ENCODE peak calls at places on chromosomes 7 and 10, in seven cellular contexts. L is HepG2, N is aorta, V is gastrocnemius medialis, R is pancreas, G is breast epithelium, M is left ventricle myocardium inferior. W is an unnamed sample. For H3K4me1, the result is how much of the 10 kb centered on the place peaks cover.

GRCh38 chr7:128347573-128348147 is 4.0 kb upstream of the RBM28 start:
- DNase-seq in L (peak), N (no peak), V (no peak), R (no peak), G (no peak), M (peak), W (no peak)

GRCh38 chr10:49187950-49188761 is at the start of gene TMEM273:
- DNase-seq in L (no peak), N (peak), V (peak), R (no peak), G (no peak), M (peak), W (peak)

GRCh38 chr10:80660266-80660665 is 122.6 kb downstream of the SH2D4B start:
- DNase-seq in L (no peak), N (no peak), V (no peak), R (no peak), G (no peak), M (no peak), W (no peak)

GRCh38 chr10:11647676-11648075 is 36.2 kb upstream of the USP6NL start:
- DNase-seq in L (no peak), N (no peak), V (no peak), R (no peak), G (no peak), M (no peak), W (no peak)

GRCh38 chr7:41292457-41292856 is 410.4 kb downstream of the INHBA start:
- DNase-seq in L (no peak), N (no peak), V (no peak), R (no peak), G (no peak), M (no peak), W (peak)

GRCh38 chr10:133377025-133377817 is 1.8 kb upstream of the PAOX start:
- DNase-seq in L (no peak), N (no peak), V (no peak), R (no peak), G (no peak), M (no peak), W (no peak)

GRCh38 chr7:123916240-123916724 is 8.8 kb upstream of the SPAM1 start:
- DNase-seq in L (peak), N (no peak), V (no peak), R (no peak), G (no peak), M (no peak), W (peak)

GRCh38 chr10:28434063-28434462 is 98.9 kb upstream of the WAC start:
- DNase-seq in L (no peak), N (no peak), V (no peak), R (no peak), G (no peak), M (no peak), W (no peak)

GRCh38 chr10:72316748-72317435 is 37.8 kb downstream of the DNAJB12 start:
- DNase-seq in L (peak), N (peak), V (peak), R (no peak), G (no peak), M (peak), W (no peak)

GRCh38 chr7:151736403-151736909 is 140.5 kb downstream of the PRKAG2 start:
- DNase-seq in L (peak), N (peak), V (peak), R (peak), G (peak), M (peak), W (peak)

DNA sequence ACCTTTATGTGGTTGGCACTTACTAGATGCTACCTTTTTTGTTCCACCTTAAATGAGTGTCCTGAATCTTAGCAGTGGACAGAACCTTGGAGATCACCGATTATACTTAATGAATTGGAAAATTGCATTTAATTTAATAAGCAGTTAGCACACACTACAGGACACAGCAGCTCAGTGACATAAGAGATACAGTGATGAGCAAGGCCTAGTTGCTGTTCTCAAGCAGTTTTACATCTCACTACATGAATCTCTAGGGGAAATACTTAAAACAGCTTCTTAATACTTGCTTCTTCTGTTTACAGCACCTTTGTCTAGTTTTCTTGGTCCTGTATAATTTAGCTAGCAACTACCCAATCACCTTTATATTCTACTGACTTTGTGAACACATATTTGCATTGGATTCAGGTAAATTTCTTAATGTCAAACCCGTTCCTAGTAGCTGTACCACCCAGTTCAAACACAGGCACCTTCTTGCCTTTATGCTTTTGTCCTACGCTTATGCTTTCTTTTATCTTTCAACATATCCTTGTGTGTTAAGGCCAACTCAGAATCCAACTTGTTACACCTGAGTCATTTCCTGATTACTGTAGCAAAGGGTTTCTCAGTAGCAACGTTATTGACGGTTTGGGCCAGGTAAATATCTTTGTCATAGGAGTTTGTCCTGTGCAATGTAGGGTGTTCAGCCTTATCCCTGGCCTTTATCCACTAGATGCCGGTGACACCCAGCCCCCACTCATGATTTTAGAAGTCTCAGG is 1.8 kb downstream of the STAM start:
- DNase-seq in L (peak), N (no peak), V (no peak), R (no peak), G (no peak), M (no peak), W (peak)
- H3K4me1 ChIP-seq in L (half or more), N (under half), V (half or more), R (under half), G (under half), M (half or more), W (under half)

GRCh38 chr7:92115821-92116220 is 18.5 kb downstream of the CYP51A1 start:
- DNase-seq in L (no peak), N (no peak), V (no peak), R (no peak), G (no peak), M (no peak), W (no peak)

GRCh38 chr7:92119213-92119759 is 15.0 kb downstream of the CYP51A1 start:
- DNase-seq in L (no peak), N (no peak), V (no peak), R (no peak), G (no peak), M (no peak), W (no peak)

DNA sequence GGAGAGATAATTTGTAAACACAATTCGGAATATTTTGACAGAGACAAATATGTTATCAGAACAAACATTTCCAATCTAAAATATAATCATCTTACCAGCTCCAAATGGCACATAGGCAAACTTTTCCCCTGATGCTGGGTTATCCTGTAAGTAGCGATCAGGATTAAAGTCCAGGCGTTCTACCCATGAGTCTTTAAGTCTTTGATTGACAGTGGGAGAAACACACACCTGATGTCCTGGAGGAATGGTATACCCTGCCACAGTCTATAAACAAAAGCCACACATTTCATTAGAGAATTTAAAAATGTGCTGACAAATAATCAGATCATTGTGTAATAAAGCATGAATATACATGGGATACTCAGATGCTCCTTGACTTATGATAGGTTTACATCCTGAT is 17.3 kb downstream of the CYP51A1 start:
- DNase-seq in L (no peak), N (no peak), V (no peak), R (no peak), G (no peak), M (no peak), W (no peak)
- H3K4me1 ChIP-seq in L (under half), N (under half), V (under half), R (under half), G (under half), M (under half), W (under half)

DNA sequence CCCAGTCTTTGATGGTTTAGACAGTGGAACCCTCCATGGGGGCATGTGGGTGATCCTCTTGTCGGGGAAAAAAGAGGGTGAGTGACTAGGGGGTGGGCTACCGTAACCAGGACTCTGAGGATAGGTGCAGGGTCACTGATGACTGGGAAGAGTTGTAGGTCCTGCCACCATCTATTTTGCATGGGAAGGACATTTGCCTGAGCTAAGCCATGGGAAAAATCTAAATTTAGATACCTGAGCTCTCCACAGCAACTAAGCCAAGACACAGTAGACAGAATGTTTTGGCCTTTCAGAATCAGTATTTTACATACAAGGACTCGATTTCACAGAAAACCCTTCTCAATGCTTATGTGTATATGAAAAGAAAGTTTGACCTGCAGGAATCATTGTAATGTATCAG is 52.7 kb downstream of the KIAA1217 start:
- DNase-seq in L (no peak), N (no peak), V (no peak), R (no peak), G (no peak), M (no peak), W (no peak)
- H3K4me1 ChIP-seq in L (under half), N (under half), V (half or more), R (under half), G (under half), M (half or more), W (under half)

GRCh38 chr10:118047363-118047719 is 600 bp upstream of the RAB11FIP2 start:
- DNase-seq in L (no peak), N (no peak), V (peak), R (peak), G (no peak), M (peak), W (no peak)

GRCh38 chr10:118045154-118045841 is 1.4 kb downstream of the RAB11FIP2 start:
- DNase-seq in L (no peak), N (no peak), V (no peak), R (no peak), G (no peak), M (no peak), W (no peak)

GRCh38 chr10:118042827-118043242 is 3.9 kb downstream of the RAB11FIP2 start:
- DNase-seq in L (no peak), N (no peak), V (no peak), R (peak), G (no peak), M (no peak), W (no peak)

GRCh38 chr10:118046491-118047362 is at the start of gene RAB11FIP2:
- DNase-seq in L (peak), N (peak), V (peak), R (peak), G (peak), M (peak), W (peak)

DNA sequence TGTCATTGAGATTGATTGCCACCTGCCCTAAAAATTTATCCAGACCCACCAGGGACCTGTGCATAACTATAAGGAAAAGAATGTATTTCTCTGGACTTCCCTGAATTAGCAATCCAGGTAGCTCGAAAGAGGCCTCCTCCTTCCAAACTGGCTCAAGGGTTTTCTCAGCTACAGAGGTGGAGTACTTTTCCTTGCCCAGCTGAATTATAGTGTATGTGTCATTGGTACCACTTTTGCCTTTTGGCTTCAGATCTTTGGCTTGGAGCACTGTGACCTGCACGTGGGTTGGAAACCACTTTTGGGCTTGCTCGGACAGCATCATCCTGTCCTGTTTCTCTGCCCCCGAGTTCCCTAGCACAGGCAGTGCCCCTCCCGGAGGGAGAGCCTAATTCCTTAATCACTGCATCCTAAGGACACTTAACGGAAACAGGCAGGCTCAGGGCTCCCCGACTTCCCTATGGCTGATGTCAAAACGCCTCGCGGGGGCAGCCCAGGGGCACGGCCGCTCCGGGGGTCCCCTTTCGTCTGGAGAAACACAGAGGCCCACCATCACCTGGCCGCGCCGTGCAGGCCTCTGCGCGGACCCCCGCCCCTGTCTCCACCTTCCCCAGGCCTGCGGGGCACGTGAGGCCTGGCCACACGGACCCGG is 775 bp downstream of the RAB11FIP2 start:
- DNase-seq in L (peak), N (peak), V (peak), R (no peak), G (peak), M (no peak), W (peak)
- H3K4me1 ChIP-seq in L (under half), N (under half), V (half or more), R (under half), G (under half), M (half or more), W (under half)

DNA sequence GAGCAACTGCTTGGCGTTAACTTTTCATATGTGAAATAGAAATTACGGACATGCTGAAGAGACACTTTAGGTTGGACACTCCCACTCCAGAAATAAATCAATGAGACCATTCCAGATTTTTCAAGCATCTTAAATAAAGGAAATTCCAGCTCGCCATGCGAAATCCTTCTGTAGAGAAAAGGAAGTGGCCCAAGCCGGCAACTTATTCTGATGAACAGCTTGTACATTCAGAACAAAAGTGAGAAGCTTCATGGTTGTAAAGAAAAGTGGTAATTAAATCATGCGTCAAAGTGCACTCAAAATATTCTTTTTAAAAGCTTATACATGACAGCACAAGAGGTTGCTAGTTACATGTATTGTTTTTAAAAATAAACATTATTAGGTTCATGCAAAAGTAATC is 153.6 kb upstream of the ITGB1 start:
- DNase-seq in L (no peak), N (no peak), V (no peak), R (no peak), G (no peak), M (no peak), W (no peak)
- H3K4me1 ChIP-seq in L (under half), N (under half), V (under half), R (under half), G (under half), M (half or more), W (under half)

DNA sequence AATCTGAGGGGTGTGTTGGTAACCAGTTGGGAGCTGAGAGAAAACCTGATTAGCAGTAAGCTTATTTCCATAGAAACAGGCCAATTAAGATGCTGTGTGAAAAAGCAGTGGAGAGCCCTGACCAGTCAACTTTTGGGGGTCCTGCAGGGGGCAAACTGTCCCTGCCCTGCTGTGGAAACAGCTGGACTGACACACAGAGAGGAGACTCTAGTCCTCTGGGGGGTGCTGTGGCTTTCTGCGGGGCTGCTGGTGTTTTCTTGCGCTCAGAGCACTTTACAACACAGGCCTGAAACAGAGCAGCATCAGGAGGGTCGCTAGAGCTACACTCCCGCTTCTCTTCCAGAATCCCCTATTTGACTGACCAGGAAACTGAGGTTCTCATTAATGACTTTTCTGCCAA is 546.9 kb upstream of the GALNT17 start:
- DNase-seq in L (no peak), N (no peak), V (no peak), R (no peak), G (no peak), M (no peak), W (no peak)
- H3K4me1 ChIP-seq in L (under half), N (under half), V (under half), R (under half), G (under half), M (under half), W (under half)

DNA sequence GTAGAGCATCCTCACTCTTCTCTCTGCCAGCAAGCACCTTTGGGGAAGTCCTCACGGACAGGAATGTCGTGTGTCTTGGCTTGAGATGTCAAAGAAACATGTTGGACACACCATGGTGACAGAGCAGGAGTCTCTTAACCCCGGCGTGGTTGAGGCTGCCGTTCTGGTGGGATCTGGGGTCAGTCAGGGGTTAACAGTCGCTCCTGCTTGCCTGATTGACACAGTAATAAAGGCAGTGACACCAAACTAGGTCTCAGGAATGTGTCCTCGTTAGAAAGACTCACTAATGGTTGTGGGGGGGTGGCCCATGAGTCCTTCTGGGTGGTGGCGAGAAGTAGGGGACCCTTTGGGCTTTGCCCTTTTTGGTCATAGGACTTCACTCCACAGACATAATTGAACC is 69.0 kb downstream of the TCF7L2 start:
- DNase-seq in L (no peak), N (no peak), V (no peak), R (no peak), G (no peak), M (no peak), W (no peak)
- H3K4me1 ChIP-seq in L (half or more), N (under half), V (under half), R (under half), G (under half), M (half or more), W (under half)

GRCh38 chr7:55092186-55092976 is 73.6 kb downstream of the EGFR start:
- DNase-seq in L (no peak), N (no peak), V (peak), R (no peak), G (no peak), M (no peak), W (no peak)
- H3K4me1 ChIP-seq in L (half or more), N (under half), V (half or more), R (under half), G (under half), M (half or more), W (under half)

W was measured in astrocyte.